ENCODE peak calls at places on chromosomes 2 and 18, in four cellular contexts. O, K, N and A are unnamed samples.

GRCh38 chr2:208150956-208151355 is 5.0 kb upstream of the CRYGB start:
- DNase-seq in N (no peak), O (no peak), K (no peak), A (no peak)

GRCh38 chr2:18701981-18702380 is 112.6 kb upstream of the NT5C1B start:
- DNase-seq in O (no peak), N (no peak), K (peak; percentile 78), A (no peak)

GRCh38 chr2:128381001-128381938 is 62.6 kb upstream of the HS6ST1 start:
- DNase-seq in O (peak; percentile 47), K (no peak), N (no peak), A (no peak)

GRCh38 chr2:237072067-237072931 is 13.4 kb upstream of the COPS8 start:
- DNase-seq in K (peak; percentile 63), N (peak; percentile 71), O (peak; percentile 93), A (no peak)

GRCh38 chr2:11656671-11657101 is 13.3 kb downstream of the NTSR2 start:
- DNase-seq in K (no peak), O (no peak), N (no peak), A (no peak)

GRCh38 chr18:48475635-48476549 is 62.9 kb upstream of the CTIF start:
- DNase-seq in N (no peak), O (no peak), K (peak; percentile 84), A (peak; percentile 46)

GRCh38 chr2:239944706-239945551 is 80.2 kb downstream of the NDUFA10 start:
- DNase-seq in K (no peak), O (peak; percentile 53), N (peak; percentile 21), A (no peak)

GRCh38 chr2:112340416-112340815 is 65.0 kb downstream of the ZC3H6 start:
- DNase-seq in O (no peak), N (no peak), K (no peak), A (no peak)

GRCh38 chr2:55148269-55148668 is 83.8 kb downstream of the CLHC1 start:
- DNase-seq in K (peak; percentile 46), N (no peak), O (no peak), A (peak; percentile 54)

GRCh38 chr2:7940120-7940386 is 741.8 kb upstream of the ID2 start:
- DNase-seq in N (no peak), O (no peak), K (no peak), A (no peak)

GRCh38 chr2:175853110-175853509 is 149.0 kb downstream of the LNPK start:
- DNase-seq in O (no peak), K (no peak), N (no peak), A (no peak)

GRCh38 chr2:66509326-66509811 is 74.4 kb downstream of the MEIS1 start:
- DNase-seq in N (no peak), K (peak; percentile 50), O (no peak), A (no peak)

GRCh38 chr2:156800781-156801366 is 364.7 kb downstream of the GPD2 start:
- DNase-seq in K (peak; percentile 17), N (no peak), O (no peak), A (no peak)

GRCh38 chr18:70371085-70371735 is 82.4 kb downstream of the SOCS6 start:
- DNase-seq in K (no peak), N (no peak), O (no peak), A (no peak)

GRCh38 chr2:235766206-235766794 is 272.5 kb downstream of the AGAP1 start:
- DNase-seq in O (no peak), K (peak; percentile 84), N (no peak), A (no peak)

GRCh38 chr18:27007880-27008279 is 142.4 kb upstream of the AQP4 start:
- DNase-seq in K (no peak), O (no peak), N (no peak), A (no peak)

GRCh38 chr2:170148161-170148560 is 29.8 kb upstream of the MYO3B start:
- DNase-seq in O (no peak), K (no peak), N (no peak), A (no peak)

GRCh38 chr2:102439065-102439695 is 16.2 kb downstream of the IL18RAP start:
- DNase-seq in N (no peak), O (no peak), K (peak; percentile 66), A (peak; percentile 16)

GRCh38 chr18:24878289-24878688 is 417.9 kb downstream of the HRH4 start:
- DNase-seq in N (no peak), K (peak; percentile 58), O (no peak), A (peak; percentile 14)

GRCh38 chr2:145481334-145481922 is 961.5 kb upstream of the ZEB2 start:
- DNase-seq in O (no peak), N (no peak), K (no peak), A (no peak)

GRCh38 chr18:76821356-76821874 is 942 bp upstream of the ZNF236 start:
- DNase-seq in N (no peak), K (no peak), O (no peak), A (no peak)

GRCh38 chr18:44754567-44754966 is 73.9 kb downstream of the SETBP1 start:
- DNase-seq in N (no peak), O (no peak), K (no peak), A (no peak)

GRCh38 chr18:63004466-63005089 is 289.2 kb downstream of the PHLPP1 start:
- DNase-seq in K (no peak), N (no peak), O (no peak), A (no peak)

GRCh38 chr18:1436199-1436598 is 531.5 kb downstream of the ADCYAP1 start:
- DNase-seq in N (no peak), O (no peak), K (no peak), A (no peak)

GRCh38 chr2:197786010-197786877 is 1.1 kb upstream of the BOLL start:
- DNase-seq in O (peak; percentile 85), K (no peak), N (no peak), A (no peak)

GRCh38 chr2:68907923-68908253 is 36.7 kb upstream of the BMP10 start:
- DNase-seq in K (no peak), O (no peak), N (no peak), A (no peak)
- H3K4me3 ChIP-seq in K (no peak overlapping the region), O (no peak overlapping the region), N (no peak overlapping the region), A (no peak overlapping the region)

GRCh38 chr18:58808349-58808748 is 56.3 kb upstream of the ZNF532 start:
- DNase-seq in O (no peak), N (no peak), K (no peak), A (no peak)

GRCh38 chr18:58803978-58804377 is 60.7 kb upstream of the ZNF532 start:
- DNase-seq in N (no peak), K (no peak), O (no peak), A (no peak)

GRCh38 chr18:58807766-58808165 is 56.9 kb upstream of the ZNF532 start:
- DNase-seq in N (no peak), K (no peak), O (no peak), A (no peak)

GRCh38 chr18:58805482-58806187 is 59.0 kb upstream of the ZNF532 start:
- DNase-seq in K (no peak), O (no peak), N (no peak), A (no peak)

GRCh38 chr18:58806826-58807714 is 57.6 kb upstream of the ZNF532 start:
- DNase-seq in N (no peak), K (no peak), O (no peak), A (no peak)
- H3K4me3 ChIP-seq in N (no peak overlapping the region), K (no peak overlapping the region), O (no peak overlapping the region), A (no peak overlapping the region)

GRCh38 chr2:241798631-241799521 is 10.1 kb upstream of the NEU4 start:
- DNase-seq in O (no peak), K (no peak), N (no peak), A (no peak)
- H3K4me3 ChIP-seq in O (no peak overlapping the region), K (no peak overlapping the region), N (no peak overlapping the region), A (no peak overlapping the region)

GRCh38 chr2:181553244-181553643 is 96.1 kb downstream of the ITGA4 start:
- DNase-seq in K (no peak), O (no peak), N (no peak), A (no peak)

GRCh38 chr2:181552808-181553207 is 95.6 kb downstream of the ITGA4 start:
- DNase-seq in N (no peak), K (no peak), O (no peak), A (no peak)

DNA sequence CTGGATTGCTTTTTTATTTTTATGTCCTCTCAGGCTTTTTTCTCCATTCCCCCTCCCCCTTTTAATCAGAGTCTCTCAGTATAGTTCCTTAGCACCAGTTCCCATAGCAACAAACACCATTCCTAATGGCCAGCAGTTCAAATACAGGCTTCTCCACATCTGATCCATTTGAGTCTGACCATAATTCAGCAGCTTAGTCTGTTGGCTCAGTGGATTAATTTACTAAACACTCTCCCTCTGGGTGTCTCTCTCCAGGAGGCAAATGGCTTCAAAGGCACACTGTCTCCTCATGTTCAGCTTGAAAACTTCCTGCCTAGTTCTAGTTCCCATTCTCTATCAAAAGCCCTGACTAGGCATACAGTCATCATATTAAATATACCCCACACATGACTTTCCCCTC is 97.3 kb downstream of the ITGA4 start:
- DNase-seq in N (no peak), O (no peak), K (no peak), A (no peak)
- H3K4me3 ChIP-seq in N (no peak overlapping the region), O (no peak overlapping the region), K (no peak overlapping the region), A (no peak overlapping the region)

DNA sequence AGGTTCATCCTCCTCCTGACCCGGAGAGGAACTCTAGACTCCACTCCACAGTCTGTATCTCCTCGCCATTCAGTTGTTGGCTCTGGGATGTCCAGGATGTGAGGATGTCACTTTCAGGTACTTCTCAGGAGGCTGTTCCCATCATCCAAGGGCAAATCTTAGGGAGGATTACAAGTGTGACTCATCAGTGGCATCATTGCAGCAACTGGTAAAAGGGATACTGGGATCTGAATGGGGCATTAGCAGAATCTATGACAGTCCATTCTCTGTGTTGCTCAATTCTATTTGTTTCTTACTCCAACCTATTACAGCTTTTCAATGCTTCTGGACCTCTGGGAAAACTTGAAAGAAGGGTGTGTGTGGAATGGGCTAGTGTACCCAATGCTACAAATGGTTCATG is 81.5 kb upstream of the FN1 start:
- DNase-seq in N (no peak), O (no peak), K (no peak), A (no peak)
- H3K4me3 ChIP-seq in N (no peak overlapping the region), O (no peak overlapping the region), K (no peak overlapping the region), A (no peak overlapping the region)

GRCh38 chr2:178412047-178412446 is 38.9 kb downstream of the PRKRA start:
- DNase-seq in O (no peak), K (no peak), N (no peak), A (no peak)
- H3K4me3 ChIP-seq in O (no peak overlapping the region), K (no peak overlapping the region), N (no peak overlapping the region), A (no peak overlapping the region)